ENCODE peak calls at places on chromosomes 16 and 17, in nine cellular contexts. One of them, this sample, is unnamed.

GRCh38 chr17:62626719-62627218 is 701 bp upstream of the MRC2 start:
- DNase-seq in left kidney: peak; percentile 93
- DNase-seq in AG09319: peak; percentile 67
- DNase-seq in activated CD4-positive, CD25-positive, alpha-beta regulatory T cell: no peak
- DNase-seq in amniotic stem cell: peak; percentile 34
- DNase-seq in progenitor cell of endocrine pancreas: peak; percentile 39
- DNase-seq in lower lobe of right lung: no peak
- DNase-seq in activated effector memory CD4-positive, alpha-beta T cell treated with anti-CD3 and anti-CD28 coated beads, Interleukin-2, amount 50 U/mL, for 16 hours: no peak
- DNase-seq in Caki2: no peak
- DNase-seq in this sample: no peak

GRCh38 chr17:17884281-17885028 is 47.7 kb upstream of the SREBF1 start:
- DNase-seq in left kidney: no peak
- DNase-seq in AG09319: no peak
- DNase-seq in activated CD4-positive, CD25-positive, alpha-beta regulatory T cell: no peak
- DNase-seq in amniotic stem cell: no peak
- DNase-seq in progenitor cell of endocrine pancreas: no peak
- DNase-seq in lower lobe of right lung: no peak
- DNase-seq in activated effector memory CD4-positive, alpha-beta T cell treated with anti-CD3 and anti-CD28 coated beads, Interleukin-2, amount 50 U/mL, for 16 hours: no peak
- DNase-seq in Caki2: no peak
- DNase-seq in this sample: no peak

GRCh38 chr17:46811978-46812583 is 6.4 kb downstream of the WNT3 start:
- DNase-seq in left kidney: peak; percentile 91
- DNase-seq in AG09319: no peak
- DNase-seq in activated CD4-positive, CD25-positive, alpha-beta regulatory T cell: no peak
- DNase-seq in amniotic stem cell: no peak
- DNase-seq in progenitor cell of endocrine pancreas: no peak
- DNase-seq in lower lobe of right lung: no peak
- DNase-seq in activated effector memory CD4-positive, alpha-beta T cell treated with anti-CD3 and anti-CD28 coated beads, Interleukin-2, amount 50 U/mL, for 16 hours: no peak
- DNase-seq in Caki2: peak; percentile 8
- DNase-seq in this sample: no peak

GRCh38 chr16:82655315-82655714 is 28.5 kb downstream of the CDH13 start:
- DNase-seq in left kidney: peak; percentile 51
- DNase-seq in AG09319: no peak
- DNase-seq in activated CD4-positive, CD25-positive, alpha-beta regulatory T cell: peak; percentile 42
- DNase-seq in amniotic stem cell: no peak
- DNase-seq in progenitor cell of endocrine pancreas: no peak
- DNase-seq in lower lobe of right lung: no peak
- DNase-seq in activated effector memory CD4-positive, alpha-beta T cell treated with anti-CD3 and anti-CD28 coated beads, Interleukin-2, amount 50 U/mL, for 16 hours: peak; percentile 90
- DNase-seq in Caki2: peak; percentile 90
- DNase-seq in this sample: peak; percentile 88

GRCh38 chr17:82601447-82602000 is 46.7 kb downstream of the WDR45B start:
- DNase-seq in left kidney: no peak
- DNase-seq in AG09319: no peak
- DNase-seq in activated CD4-positive, CD25-positive, alpha-beta regulatory T cell: no peak
- DNase-seq in amniotic stem cell: no peak
- DNase-seq in progenitor cell of endocrine pancreas: no peak
- DNase-seq in lower lobe of right lung: no peak
- DNase-seq in activated effector memory CD4-positive, alpha-beta T cell treated with anti-CD3 and anti-CD28 coated beads, Interleukin-2, amount 50 U/mL, for 16 hours: no peak
- DNase-seq in Caki2: no peak
- DNase-seq in this sample: no peak

GRCh38 chr17:17485420-17485819 is 8.6 kb downstream of the MED9 start:
- DNase-seq in left kidney: no peak
- DNase-seq in AG09319: no peak
- DNase-seq in activated CD4-positive, CD25-positive, alpha-beta regulatory T cell: no peak
- DNase-seq in amniotic stem cell: no peak
- DNase-seq in progenitor cell of endocrine pancreas: no peak
- DNase-seq in lower lobe of right lung: no peak
- DNase-seq in activated effector memory CD4-positive, alpha-beta T cell treated with anti-CD3 and anti-CD28 coated beads, Interleukin-2, amount 50 U/mL, for 16 hours: no peak
- DNase-seq in Caki2: no peak
- DNase-seq in this sample: no peak

GRCh38 chr16:67562526-67562917 is at the start of gene CTCF:
- DNase-seq in left kidney: peak; percentile 93
- DNase-seq in AG09319: peak; percentile 68
- DNase-seq in activated CD4-positive, CD25-positive, alpha-beta regulatory T cell: peak; percentile 85
- DNase-seq in amniotic stem cell: peak; percentile 72
- DNase-seq in progenitor cell of endocrine pancreas: peak; percentile 68
- DNase-seq in lower lobe of right lung: peak; percentile 90
- DNase-seq in activated effector memory CD4-positive, alpha-beta T cell treated with anti-CD3 and anti-CD28 coated beads, Interleukin-2, amount 50 U/mL, for 16 hours: peak; percentile 94
- DNase-seq in Caki2: peak; percentile 73
- DNase-seq in this sample: peak; percentile 88

GRCh38 chr16:54067317-54068065 is 219.1 kb downstream of the IRX3 start:
- DNase-seq in left kidney: peak; percentile 36
- DNase-seq in AG09319: no peak
- DNase-seq in activated CD4-positive, CD25-positive, alpha-beta regulatory T cell: no peak
- DNase-seq in amniotic stem cell: no peak
- DNase-seq in progenitor cell of endocrine pancreas: no peak
- DNase-seq in lower lobe of right lung: no peak
- DNase-seq in activated effector memory CD4-positive, alpha-beta T cell treated with anti-CD3 and anti-CD28 coated beads, Interleukin-2, amount 50 U/mL, for 16 hours: no peak
- DNase-seq in Caki2: no peak
- DNase-seq in this sample: no peak

GRCh38 chr16:10126686-10127085 is 55.5 kb downstream of the GRIN2A start:
- DNase-seq in left kidney: no peak
- DNase-seq in AG09319: no peak
- DNase-seq in activated CD4-positive, CD25-positive, alpha-beta regulatory T cell: no peak
- DNase-seq in amniotic stem cell: no peak
- DNase-seq in progenitor cell of endocrine pancreas: no peak
- DNase-seq in lower lobe of right lung: no peak
- DNase-seq in activated effector memory CD4-positive, alpha-beta T cell treated with anti-CD3 and anti-CD28 coated beads, Interleukin-2, amount 50 U/mL, for 16 hours: no peak
- DNase-seq in Caki2: no peak
- DNase-seq in this sample: no peak

GRCh38 chr17:32610943-32611342 is 124.2 kb downstream of the CDK5R1 start:
- DNase-seq in left kidney: no peak
- DNase-seq in AG09319: no peak
- DNase-seq in activated CD4-positive, CD25-positive, alpha-beta regulatory T cell: no peak
- DNase-seq in amniotic stem cell: no peak
- DNase-seq in progenitor cell of endocrine pancreas: no peak
- DNase-seq in lower lobe of right lung: no peak
- DNase-seq in activated effector memory CD4-positive, alpha-beta T cell treated with anti-CD3 and anti-CD28 coated beads, Interleukin-2, amount 50 U/mL, for 16 hours: no peak
- DNase-seq in Caki2: no peak
- DNase-seq in this sample: no peak

GRCh38 chr17:8056232-8056975 is 17.5 kb downstream of the ALOX15B start:
- DNase-seq in left kidney: peak; percentile 44
- DNase-seq in AG09319: no peak
- DNase-seq in activated CD4-positive, CD25-positive, alpha-beta regulatory T cell: no peak
- DNase-seq in amniotic stem cell: no peak
- DNase-seq in progenitor cell of endocrine pancreas: no peak
- DNase-seq in lower lobe of right lung: peak; percentile 81
- DNase-seq in activated effector memory CD4-positive, alpha-beta T cell treated with anti-CD3 and anti-CD28 coated beads, Interleukin-2, amount 50 U/mL, for 16 hours: peak; percentile 64
- DNase-seq in Caki2: no peak
- DNase-seq in this sample: peak; percentile 70

GRCh38 chr16:84726079-84726669 is 26.4 kb downstream of the USP10 start:
- DNase-seq in left kidney: peak; percentile 92
- DNase-seq in AG09319: peak; percentile 49
- DNase-seq in activated CD4-positive, CD25-positive, alpha-beta regulatory T cell: peak; percentile 72
- DNase-seq in amniotic stem cell: peak; percentile 67
- DNase-seq in progenitor cell of endocrine pancreas: peak; percentile 76
- DNase-seq in lower lobe of right lung: peak; percentile 93
- DNase-seq in activated effector memory CD4-positive, alpha-beta T cell treated with anti-CD3 and anti-CD28 coated beads, Interleukin-2, amount 50 U/mL, for 16 hours: peak; percentile 93
- DNase-seq in Caki2: peak; percentile 70
- DNase-seq in this sample: peak; percentile 86

GRCh38 chr17:72644481-72644880 is 448.0 kb downstream of the SLC39A11 start:
- DNase-seq in left kidney: no peak
- DNase-seq in AG09319: no peak
- DNase-seq in activated CD4-positive, CD25-positive, alpha-beta regulatory T cell: no peak
- DNase-seq in amniotic stem cell: no peak
- DNase-seq in progenitor cell of endocrine pancreas: no peak
- DNase-seq in lower lobe of right lung: no peak
- DNase-seq in activated effector memory CD4-positive, alpha-beta T cell treated with anti-CD3 and anti-CD28 coated beads, Interleukin-2, amount 50 U/mL, for 16 hours: no peak
- DNase-seq in Caki2: no peak
- DNase-seq in this sample: no peak

GRCh38 chr16:86406056-86406455 is 104.3 kb upstream of the FOXF1 start:
- DNase-seq in left kidney: no peak
- DNase-seq in AG09319: no peak
- DNase-seq in activated CD4-positive, CD25-positive, alpha-beta regulatory T cell: no peak
- DNase-seq in amniotic stem cell: no peak
- DNase-seq in progenitor cell of endocrine pancreas: no peak
- DNase-seq in lower lobe of right lung: no peak
- DNase-seq in activated effector memory CD4-positive, alpha-beta T cell treated with anti-CD3 and anti-CD28 coated beads, Interleukin-2, amount 50 U/mL, for 16 hours: no peak
- DNase-seq in Caki2: no peak
- DNase-seq in this sample: no peak

GRCh38 chr17:49344914-49345313 is 17.1 kb downstream of the ZNF652 start:
- DNase-seq in left kidney: no peak
- DNase-seq in AG09319: no peak
- DNase-seq in activated CD4-positive, CD25-positive, alpha-beta regulatory T cell: no peak
- DNase-seq in amniotic stem cell: no peak
- DNase-seq in progenitor cell of endocrine pancreas: no peak
- DNase-seq in lower lobe of right lung: no peak
- DNase-seq in activated effector memory CD4-positive, alpha-beta T cell treated with anti-CD3 and anti-CD28 coated beads, Interleukin-2, amount 50 U/mL, for 16 hours: no peak
- DNase-seq in Caki2: no peak
- DNase-seq in this sample: no peak

GRCh38 chr17:69466451-69466850 is 52.0 kb downstream of the MAP2K6 start:
- DNase-seq in left kidney: no peak
- DNase-seq in AG09319: no peak
- DNase-seq in activated CD4-positive, CD25-positive, alpha-beta regulatory T cell: no peak
- DNase-seq in amniotic stem cell: no peak
- DNase-seq in progenitor cell of endocrine pancreas: no peak
- DNase-seq in lower lobe of right lung: no peak
- DNase-seq in activated effector memory CD4-positive, alpha-beta T cell treated with anti-CD3 and anti-CD28 coated beads, Interleukin-2, amount 50 U/mL, for 16 hours: no peak
- DNase-seq in Caki2: no peak
- DNase-seq in this sample: no peak

GRCh38 chr16:56101480-56101879 is 89.8 kb upstream of the GNAO1 start:
- DNase-seq in left kidney: no peak
- DNase-seq in AG09319: no peak
- DNase-seq in activated CD4-positive, CD25-positive, alpha-beta regulatory T cell: no peak
- DNase-seq in amniotic stem cell: no peak
- DNase-seq in progenitor cell of endocrine pancreas: no peak
- DNase-seq in lower lobe of right lung: no peak
- DNase-seq in activated effector memory CD4-positive, alpha-beta T cell treated with anti-CD3 and anti-CD28 coated beads, Interleukin-2, amount 50 U/mL, for 16 hours: no peak
- DNase-seq in Caki2: no peak
- DNase-seq in this sample: no peak

GRCh38 chr17:82330322-82331239 is 3.0 kb downstream of the SECTM1 start:
- DNase-seq in left kidney: peak; percentile 79
- DNase-seq in AG09319: no peak
- DNase-seq in activated CD4-positive, CD25-positive, alpha-beta regulatory T cell: no peak
- DNase-seq in amniotic stem cell: no peak
- DNase-seq in progenitor cell of endocrine pancreas: no peak
- DNase-seq in lower lobe of right lung: peak; percentile 57
- DNase-seq in activated effector memory CD4-positive, alpha-beta T cell treated with anti-CD3 and anti-CD28 coated beads, Interleukin-2, amount 50 U/mL, for 16 hours: no peak
- DNase-seq in Caki2: peak; percentile 75
- DNase-seq in this sample: no peak

GRCh38 chr17:40065041-40065770 is 2.4 kb downstream of the THRA start:
- DNase-seq in left kidney: peak; percentile 79
- DNase-seq in AG09319: no peak
- DNase-seq in activated CD4-positive, CD25-positive, alpha-beta regulatory T cell: no peak
- DNase-seq in amniotic stem cell: no peak
- DNase-seq in progenitor cell of endocrine pancreas: no peak
- DNase-seq in lower lobe of right lung: peak; percentile 40
- DNase-seq in activated effector memory CD4-positive, alpha-beta T cell treated with anti-CD3 and anti-CD28 coated beads, Interleukin-2, amount 50 U/mL, for 16 hours: no peak
- DNase-seq in Caki2: peak; percentile 32
- DNase-seq in this sample: no peak